ENCODE peak calls at places on chromosomes 16 and 17, in seven cellular contexts. F is stimulated activated CD8-positive, alpha-beta memory T cell treated with anti-CD3 and anti-CD28 coated beads, Interleukin-4, amount 100 ng/mL, for 24 hours; C is brain microvascular endothelial cell; Z is cardiac fibroblast; Q is Caki2; R is lower lobe of right lung; O is GOT3. J is an unnamed sample.
A peak's percentile ranks its signal among the peaks of the same experiment; 100 is the strongest.

GRCh38 chr17:19004601-19005441 is at the start of gene FAM83G:
- DNase-seq in F (peak; percentile 86), C (peak; percentile 29), Z (peak; percentile 52), Q (peak; percentile 63), R (peak; percentile 87), O (peak; percentile 63), J (no peak)

GRCh38 chr17:33750943-33751701 is 458.0 kb upstream of the ASIC2 start:
- DNase-seq in F (peak; percentile 47), C (peak; percentile 55), Z (peak; percentile 70), Q (peak; percentile 44), R (peak; percentile 57), O (no peak), J (peak; percentile 37)

GRCh38 chr17:75693500-75694481 is 26.7 kb downstream of the SAP30BP start:
- DNase-seq in F (no peak), C (no peak), Z (peak; percentile 92), Q (peak; percentile 44), R (peak; percentile 70), O (no peak), J (peak; percentile 99)

GRCh38 chr17:56976941-56977570 is 875 bp upstream of the SCPEP1 start:
- DNase-seq in F (no peak), C (no peak), Z (peak; percentile 11), Q (no peak), R (no peak), O (no peak), J (no peak)

GRCh38 chr17:79991924-79992656 is 43.6 kb downstream of the TBC1D16 start:
- DNase-seq in F (no peak), C (no peak), Z (no peak), Q (no peak), R (no peak), O (no peak), J (no peak)

GRCh38 chr17:76452102-76452645 is 778 bp downstream of the UBE2O start:
- DNase-seq in F (no peak), C (no peak), Z (no peak), Q (no peak), R (no peak), O (no peak), J (no peak)

GRCh38 chr16:30381351-30382041 is 865 bp downstream of the SEPTIN1 start:
- DNase-seq in F (no peak), C (no peak), Z (no peak), Q (no peak), R (no peak), O (no peak), J (no peak)

GRCh38 chr17:44934745-44935105 is 12.8 kb downstream of the KIF18B start:
- DNase-seq in F (no peak), C (no peak), Z (no peak), Q (no peak), R (peak; percentile 21), O (no peak), J (no peak)

GRCh38 chr17:7959503-7960253 is 27.7 kb downstream of the CNTROB start:
- DNase-seq in F (no peak), C (no peak), Z (peak; percentile 47), Q (no peak), R (no peak), O (no peak), J (no peak)

GRCh38 chr16:58393138-58393504 is 850 bp downstream of the GINS3 start:
- DNase-seq in F (no peak), C (no peak), Z (peak; percentile 15), Q (no peak), R (no peak), O (no peak), J (no peak)

GRCh38 chr16:22098538-22099255 is 6.4 kb downstream of the VWA3A start:
- DNase-seq in F (no peak), C (peak; percentile 31), Z (peak; percentile 63), Q (peak; percentile 63), R (no peak), O (no peak), J (peak; percentile 38)

GRCh38 chr17:82101301-82101715 is 3.3 kb upstream of the FASN start:
- DNase-seq in F (no peak), C (no peak), Z (no peak), Q (no peak), R (no peak), O (no peak), J (no peak)

GRCh38 chr16:56426585-56426984 is 1.2 kb upstream of the AMFR start:
- DNase-seq in F (no peak), C (no peak), Z (no peak), Q (peak; percentile 13), R (no peak), O (no peak), J (no peak)

GRCh38 chr17:1375615-1376014 is 24.4 kb downstream of the YWHAE start:
- DNase-seq in F (no peak), C (no peak), Z (no peak), Q (no peak), R (no peak), O (no peak), J (peak; percentile 67)

GRCh38 chr17:30556374-30557332 is 79.4 kb downstream of the GOSR1 start:
- DNase-seq in F (no peak), C (no peak), Z (no peak), Q (no peak), R (peak; percentile 35), O (no peak), J (no peak)

GRCh38 chr16:14494396-14494795 is 135.7 kb downstream of the PARN start:
- DNase-seq in F (no peak), C (no peak), Z (no peak), Q (peak; percentile 33), R (no peak), O (no peak), J (no peak)

GRCh38 chr16:88465387-88465983 is 12.4 kb downstream of the ZFPM1 start:
- DNase-seq in F (no peak), C (no peak), Z (no peak), Q (no peak), R (no peak), O (no peak), J (no peak)

GRCh38 chr17:65973237-65973636 is 218.7 kb downstream of the CEP112 start:
- DNase-seq in F (no peak), C (no peak), Z (no peak), Q (no peak), R (no peak), O (no peak), J (no peak)

GRCh38 chr17:38898812-38899348 is 26.5 kb upstream of the LASP1NB start:
- DNase-seq in F (peak; percentile 87), C (no peak), Z (no peak), Q (no peak), R (peak; percentile 70), O (no peak), J (no peak)

GRCh38 chr17:13862341-13862740 is 207.0 kb upstream of the COX10 start:
- DNase-seq in F (no peak), C (no peak), Z (no peak), Q (no peak), R (no peak), O (no peak), J (no peak)

GRCh38 chr16:66328282-66328681 is 38.2 kb upstream of the CDH5 start:
- DNase-seq in F (no peak), C (no peak), Z (no peak), Q (no peak), R (no peak), O (no peak), J (no peak)

GRCh38 chr17:75288784-75289121 is 480 bp downstream of the SLC25A19 start:
- DNase-seq in F (peak; percentile 35), C (no peak), Z (no peak), Q (no peak), R (peak; percentile 68), O (no peak), J (no peak)

GRCh38 chr16:53546988-53547391 is 44.0 kb upstream of the AKTIP start:
- DNase-seq in F (no peak), C (peak; percentile 37), Z (peak; percentile 3), Q (peak; percentile 73), R (no peak), O (no peak), J (no peak)

GRCh38 chr16:89822188-89823086 is 5.8 kb upstream of the SPIRE2 start:
- DNase-seq in F (no peak), C (no peak), Z (no peak), Q (no peak), R (no peak), O (no peak), J (no peak)

GRCh38 chr17:14737984-14738651 is 437.2 kb downstream of the HS3ST3B1 start:
- DNase-seq in F (no peak), C (peak; percentile 99), Z (peak; percentile 96), Q (peak; percentile 94), R (peak; percentile 78), O (peak; percentile 92), J (no peak)

GRCh38 chr17:74337834-74338500 is 11.9 kb downstream of the KIF19 start:
- DNase-seq in F (no peak), C (no peak), Z (no peak), Q (no peak), R (no peak), O (no peak), J (no peak)

GRCh38 chr16:49158029-49158642 is 123.5 kb downstream of the CBLN1 start:
- DNase-seq in F (no peak), C (no peak), Z (peak; percentile 1), Q (peak; percentile 18), R (no peak), O (no peak), J (no peak)

GRCh38 chr16:23296994-23297393 is 5.1 kb upstream of the SCNN1B start:
- DNase-seq in F (no peak), C (no peak), Z (no peak), Q (no peak), R (no peak), O (no peak), J (no peak)

GRCh38 chr16:74451951-74452758 is 30.9 kb upstream of the CLEC18B start:
- DNase-seq in F (no peak), C (no peak), Z (no peak), Q (peak; percentile 67), R (no peak), O (no peak), J (no peak)

GRCh38 chr16:88817785-88818609 is 6.3 kb upstream of the APRT start:
- DNase-seq in F (no peak), C (peak; percentile 8), Z (no peak), Q (no peak), R (no peak), O (no peak), J (no peak)

GRCh38 chr17:4969551-4970231 is 2.1 kb upstream of the SPAG7 start:
- DNase-seq in F (no peak), C (no peak), Z (no peak), Q (no peak), R (no peak), O (no peak), J (no peak)

GRCh38 chr17:1058423-1059130 is 61.6 kb downstream of the TIMM22 start:
- DNase-seq in F (peak; percentile 30), C (peak; percentile 27), Z (peak; percentile 40), Q (peak; percentile 36), R (peak; percentile 80), O (no peak), J (no peak)

GRCh38 chr16:87129771-87130170 is 187.4 kb downstream of the C16orf95 start:
- DNase-seq in F (no peak), C (peak; percentile 29), Z (peak; percentile 57), Q (no peak), R (no peak), O (no peak), J (no peak)

GRCh38 chr17:79192503-79193500 is 118.2 kb downstream of the ENGASE start:
- DNase-seq in F (no peak), C (peak; percentile 11), Z (peak; percentile 41), Q (peak; percentile 47), R (no peak), O (no peak), J (no peak)

GRCh38 chr16:85428899-85429775 is 184.0 kb upstream of the GSE1 start:
- DNase-seq in F (no peak), C (no peak), Z (no peak), Q (no peak), R (peak; percentile 41), O (no peak), J (no peak)

GRCh38 chr16:15618392-15618791 is 24.6 kb downstream of the MARF1 start:
- DNase-seq in F (no peak), C (peak; percentile 58), Z (peak; percentile 82), Q (no peak), R (no peak), O (no peak), J (no peak)

J was measured in foreskin melanocyte.